ENCODE peak calls at places on chromosome 11, in four cellular contexts. D, Y, V and I are unnamed samples.

GRCh38 chr11:78022397-78023396 is at the start of gene KCTD14:
- DNase-seq in D (no peak), Y (no peak), V (peak), I (no peak)

GRCh38 chr11:9089061-9089460 is 2.3 kb downstream of the SCUBE2 start:
- DNase-seq in D (no peak), Y (no peak), V (no peak), I (no peak)

GRCh38 chr11:1825039-1825740 is 9.6 kb upstream of the SYT8 start:
- DNase-seq in D (peak), Y (no peak), V (peak), I (peak)

GRCh38 chr11:69365567-69365966 is 71.6 kb downstream of the MYEOV start:
- DNase-seq in D (no peak), Y (no peak), V (no peak), I (no peak)

GRCh38 chr11:18452927-18453326 is 2.7 kb upstream of the LDHAL6A start:
- DNase-seq in D (no peak), Y (no peak), V (no peak), I (no peak)

GRCh38 chr11:48001438-48002021 is 21.2 kb downstream of the PTPRJ start:
- DNase-seq in D (no peak), Y (no peak), V (no peak), I (peak)

GRCh38 chr11:110463153-110463552 is 33.4 kb downstream of the FDX1 start:
- DNase-seq in D (no peak), Y (no peak), V (no peak), I (peak)

GRCh38 chr11:58726594-58727414 is 4.9 kb downstream of the GLYAT start:
- DNase-seq in D (no peak), Y (no peak), V (no peak), I (no peak)

GRCh38 chr11:2443406-2443805 is 908 bp downstream of the TRPM5 start:
- DNase-seq in D (no peak), Y (no peak), V (no peak), I (no peak)

GRCh38 chr11:126459691-126460404 is 104.4 kb downstream of the ST3GAL4 start:
- DNase-seq in D (no peak), Y (no peak), V (no peak), I (no peak)

GRCh38 chr11:114168691-114169090 is 109.2 kb downstream of the ZBTB16 start:
- DNase-seq in D (no peak), Y (no peak), V (no peak), I (no peak)

GRCh38 chr11:95584180-95584579 is 205.4 kb downstream of the FAM76B start:
- DNase-seq in D (no peak), Y (no peak), V (no peak), I (no peak)

GRCh38 chr11:92306966-92307504 is 82.4 kb downstream of the FAT3 start:
- DNase-seq in D (no peak), Y (no peak), V (no peak), I (no peak)

GRCh38 chr11:16839821-16840220 is 101.4 kb downstream of the C11orf58 start:
- DNase-seq in D (no peak), Y (no peak), V (no peak), I (no peak)

GRCh38 chr11:10441652-10442503 is 13.2 kb upstream of the AMPD3 start:
- DNase-seq in D (no peak), Y (peak), V (no peak), I (no peak)

GRCh38 chr11:66607126-66607834 is 9.2 kb upstream of the RBM14 start:
- DNase-seq in D (no peak), Y (no peak), V (peak), I (peak)

GRCh38 chr11:93648168-93648567 is 13.3 kb upstream of the CEP295 start:
- DNase-seq in D (no peak), Y (no peak), V (peak), I (no peak)

GRCh38 chr11:86497310-86497709 is 122.6 kb downstream of the CCDC81 start:
- DNase-seq in D (no peak), Y (no peak), V (no peak), I (no peak)

GRCh38 chr11:82862379-82862778 is 37.9 kb downstream of the PRCP start:
- DNase-seq in D (no peak), Y (no peak), V (no peak), I (no peak)

GRCh38 chr11:59216654-59217640 is 4.2 kb upstream of the MPEG1 start:
- DNase-seq in D (no peak), Y (peak), V (no peak), I (no peak)

GRCh38 chr11:132244871-132245557 is 874.6 kb downstream of the NTM start:
- DNase-seq in D (no peak), Y (no peak), V (no peak), I (no peak)

GRCh38 chr11:112016088-112016764 is 9.0 kb upstream of the DLAT start:
- DNase-seq in D (no peak), Y (no peak), V (no peak), I (no peak)

DNA sequence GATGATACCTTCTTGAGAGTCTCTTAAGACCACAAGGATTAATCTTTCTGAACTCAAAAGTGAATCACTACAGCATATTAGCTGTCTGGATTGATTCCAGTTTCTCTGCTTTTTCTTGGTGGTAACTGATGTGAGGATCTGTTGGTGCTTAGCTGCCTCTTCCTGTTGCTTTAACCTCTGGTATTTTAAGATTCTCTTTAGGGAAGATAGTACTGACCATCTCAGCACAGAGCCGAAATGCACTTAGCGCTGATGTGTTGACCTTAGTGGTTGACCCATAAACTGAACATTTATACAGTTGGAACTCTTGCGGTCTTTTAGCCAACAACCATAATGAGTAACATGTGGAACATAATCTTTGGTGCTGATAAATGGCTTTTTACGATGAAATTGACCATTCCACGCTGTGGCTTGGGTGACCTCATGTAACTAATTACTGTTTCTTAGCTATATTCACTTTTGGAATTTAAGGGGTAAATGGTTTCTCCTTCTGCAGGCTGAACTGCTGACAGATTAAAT is 33.7 kb downstream of the APLP2 start:
- DNase-seq in D (peak), Y (no peak), V (no peak), I (no peak)
- TF ChIP-seq KDM1A in D (peak), Y (no peak), V (no peak), I (no peak)

GRCh38 chr11:34203377-34203801 is 98.0 kb downstream of the NAT10 start:
- DNase-seq in D (no peak), Y (no peak), V (peak), I (no peak)

GRCh38 chr11:34207487-34207886 is 102.1 kb downstream of the NAT10 start:
- DNase-seq in D (no peak), Y (no peak), V (no peak), I (no peak)

GRCh38 chr11:34206598-34207300 is 101.3 kb downstream of the NAT10 start:
- DNase-seq in D (no peak), Y (no peak), V (no peak), I (no peak)

GRCh38 chr11:34205326-34206035 is 100.1 kb downstream of the NAT10 start:
- DNase-seq in D (no peak), Y (no peak), V (no peak), I (no peak)

GRCh38 chr11:34204396-34205279 is 99.2 kb downstream of the NAT10 start:
- DNase-seq in D (no peak), Y (no peak), V (peak), I (peak)
- TF ChIP-seq ESRRA in D (no peak), Y (no peak), V (no peak), I (no peak)

GRCh38 chr11:7981758-7982157 is 5.4 kb upstream of the EIF3F start:
- DNase-seq in D (no peak), Y (no peak), V (no peak), I (no peak)
- TF ChIP-seq KDM1A in D (no peak), Y (no peak), V (no peak), I (no peak)

DNA sequence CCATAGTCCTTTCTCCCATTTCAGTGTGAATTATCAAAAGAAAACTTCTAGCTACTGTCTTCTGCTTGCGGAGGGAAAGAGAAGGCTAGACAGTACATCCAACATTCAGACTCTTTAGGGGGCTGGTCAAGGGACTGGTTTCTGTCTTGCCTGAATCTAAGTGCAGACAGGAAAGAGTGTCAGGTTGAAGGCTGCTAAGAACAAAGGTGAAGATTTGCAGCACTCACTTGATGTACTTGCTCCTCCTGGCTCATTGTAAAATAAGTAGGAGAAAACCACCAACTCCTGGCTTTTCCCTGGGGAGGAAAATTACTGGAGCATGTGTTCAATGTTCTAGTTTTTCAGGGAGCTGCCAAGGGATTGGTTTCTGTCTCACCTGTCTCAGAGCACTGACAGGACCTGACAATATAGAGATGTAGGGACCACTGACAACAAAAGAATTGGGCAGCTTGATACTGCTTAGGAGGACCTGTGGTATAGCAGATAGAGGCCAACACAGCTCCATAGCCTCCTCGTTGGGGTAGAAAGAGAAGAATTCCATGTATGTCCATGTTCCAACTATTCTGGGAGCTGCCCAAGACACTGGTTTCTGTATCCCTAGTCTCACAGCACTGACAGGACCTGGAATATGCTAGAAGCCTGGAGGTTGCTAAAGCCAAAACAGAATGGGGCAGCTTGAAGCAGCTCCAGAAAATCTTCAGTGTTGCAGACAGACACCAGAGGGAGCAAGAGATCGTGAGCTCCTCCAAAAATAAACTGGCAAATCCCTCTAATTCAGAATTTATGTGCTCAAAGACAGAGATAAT is 39.7 kb upstream of the MMP12 start:
- DNase-seq in D (no peak), Y (no peak), V (peak), I (peak)
- TF ChIP-seq ESRRA in D (no peak), Y (no peak), V (no peak), I (no peak)

GRCh38 chr11:26905368-26905767 is 88.5 kb upstream of the FIBIN start:
- DNase-seq in D (no peak), Y (no peak), V (no peak), I (no peak)
- TF ChIP-seq KDM1A in D (no peak), Y (no peak), V (no peak), I (no peak)

DNA sequence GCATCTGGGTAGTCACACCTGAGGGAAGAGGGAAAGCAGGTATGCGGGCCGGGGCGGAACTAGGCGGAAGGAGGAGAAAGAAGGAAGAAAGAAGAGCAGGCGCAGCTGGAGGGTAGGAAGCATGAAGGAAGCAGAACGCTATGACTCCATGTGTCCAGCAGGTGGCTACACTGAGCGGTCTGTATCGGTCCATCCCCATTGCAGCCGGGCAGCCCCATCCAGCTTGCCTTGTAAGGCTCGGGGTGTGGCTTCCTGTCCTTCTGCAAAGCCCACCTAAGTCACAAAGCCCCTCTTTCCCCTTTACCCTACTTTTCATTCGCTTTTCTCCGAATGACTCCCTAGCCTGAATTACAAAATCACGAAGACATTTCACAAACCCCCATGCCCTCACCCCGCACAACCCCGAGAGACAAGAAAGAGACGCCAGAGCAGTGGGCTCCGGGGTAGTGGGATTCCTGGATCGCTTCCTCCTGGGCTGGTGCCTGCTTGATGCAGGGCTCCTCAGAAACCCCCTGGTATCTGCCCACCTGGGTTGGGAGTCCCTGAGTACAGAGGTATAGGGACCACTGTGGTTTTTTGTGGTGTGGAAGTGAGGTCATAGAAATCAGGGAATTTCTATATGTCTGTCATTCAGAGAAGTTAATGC is 39.9 kb downstream of the BUD13 start:
- DNase-seq in D (peak), Y (peak), V (peak), I (peak)
- TF ChIP-seq ESRRA in D (no peak), Y (no peak), V (no peak), I (no peak)

DNA sequence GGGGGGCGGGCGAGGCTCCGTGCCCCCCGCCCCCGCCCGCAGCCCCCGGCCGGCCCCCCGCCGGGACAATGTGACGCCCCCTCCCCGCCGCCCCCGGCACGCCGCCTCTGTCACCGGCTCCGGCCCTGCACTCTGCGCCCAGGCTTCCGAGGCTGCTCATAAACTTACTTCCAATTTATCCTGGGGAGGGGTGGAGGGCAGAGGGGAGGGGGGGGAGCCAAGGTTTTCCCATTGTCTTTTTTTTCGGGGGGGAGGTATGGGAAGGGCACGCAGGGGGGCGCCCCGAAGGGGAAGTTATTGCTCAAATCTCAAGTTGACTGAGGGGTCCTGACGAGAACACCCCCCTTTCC is 918 bp downstream of the PHF21A start:
- DNase-seq in D (peak), Y (no peak), V (no peak), I (no peak)
- TF ChIP-seq KDM1A in D (no peak), Y (no peak), V (no peak), I (no peak)

GRCh38 chr11:121104223-121104831 is 3.3 kb downstream of the TECTA start:
- DNase-seq in D (peak), Y (no peak), V (no peak), I (no peak)
- TF ChIP-seq ESRRA in D (no peak), Y (no peak), V (no peak), I (no peak)